ENCODE peak calls at places on chromosome 16, in ten cellular contexts. One of them, this sample, is unnamed.

GRCh38 chr16:3961449-3961849 is 80.9 kb upstream of the CREBBP start:
- ATAC-seq in activated T-cell treated with anti-CD3 and anti-CD28 coated beads, Interleukin-2, amount 50 U/mL, for 72 hours: no peak
- ATAC-seq in SK-N-SH treated with all-trans-retinoic acid at 6 μM for 48 hours: no peak
- ATAC-seq in activated CD4-positive, alpha-beta T cell treated with anti-CD3 and anti-CD28 coated beads for 36 hours: no peak
- ATAC-seq in CD8-positive, alpha-beta T cell: no peak
- ATAC-seq in activated CD8-positive, alpha-beta T cell treated with anti-CD3 and anti-CD28 coated beads, Interleukin-2, amount 10 ng/mL, durations not matched to agents 7 days and 5 days: no peak
- ATAC-seq in Right ventricle myocardium superior: no peak
- ATAC-seq in heart left ventricle: no peak
- ATAC-seq in activated naive CD8-positive, alpha-beta T cell treated with anti-CD3 and anti-CD28 coated beads, Interleukin-2, amount 50 U/mL, for 24 hours: no peak
- ATAC-seq in left ventricle myocardium superior: no peak
- ATAC-seq in this sample: no peak

GRCh38 chr16:53449816-53450517 is 15.7 kb downstream of the RBL2 start:
- ATAC-seq in activated CD8-positive, alpha-beta T cell treated with anti-CD3 and anti-CD28 coated beads, Interleukin-2, amount 10 ng/mL, durations not matched to agents 7 days and 5 days: no peak
- ATAC-seq in SK-N-SH treated with all-trans-retinoic acid at 6 μM for 48 hours: no peak
- ATAC-seq in activated naive CD8-positive, alpha-beta T cell treated with anti-CD3 and anti-CD28 coated beads, Interleukin-2, amount 50 U/mL, for 24 hours: peak
- ATAC-seq in activated CD4-positive, alpha-beta T cell treated with anti-CD3 and anti-CD28 coated beads for 36 hours: peak
- ATAC-seq in left ventricle myocardium superior: no peak
- ATAC-seq in Right ventricle myocardium superior: no peak
- ATAC-seq in CD8-positive, alpha-beta T cell: peak
- ATAC-seq in heart left ventricle: no peak
- ATAC-seq in activated T-cell treated with anti-CD3 and anti-CD28 coated beads, Interleukin-2, amount 50 U/mL, for 72 hours: no peak
- ATAC-seq in this sample: peak

GRCh38 chr16:68395806-68396205 is 52.5 kb downstream of the SMPD3 start:
- ATAC-seq in Right ventricle myocardium superior: no peak
- ATAC-seq in activated CD8-positive, alpha-beta T cell treated with anti-CD3 and anti-CD28 coated beads, Interleukin-2, amount 10 ng/mL, durations not matched to agents 7 days and 5 days: no peak
- ATAC-seq in left ventricle myocardium superior: no peak
- ATAC-seq in activated CD4-positive, alpha-beta T cell treated with anti-CD3 and anti-CD28 coated beads for 36 hours: no peak
- ATAC-seq in heart left ventricle: no peak
- ATAC-seq in activated T-cell treated with anti-CD3 and anti-CD28 coated beads, Interleukin-2, amount 50 U/mL, for 72 hours: no peak
- ATAC-seq in activated naive CD8-positive, alpha-beta T cell treated with anti-CD3 and anti-CD28 coated beads, Interleukin-2, amount 50 U/mL, for 24 hours: no peak
- ATAC-seq in CD8-positive, alpha-beta T cell: no peak
- ATAC-seq in SK-N-SH treated with all-trans-retinoic acid at 6 μM for 48 hours: no peak
- ATAC-seq in this sample: no peak

GRCh38 chr16:30903002-30903401 is 6.6 kb downstream of the CTF1 start:
- ATAC-seq in activated T-cell treated with anti-CD3 and anti-CD28 coated beads, Interleukin-2, amount 50 U/mL, for 72 hours: peak
- ATAC-seq in activated CD4-positive, alpha-beta T cell treated with anti-CD3 and anti-CD28 coated beads for 36 hours: peak
- ATAC-seq in SK-N-SH treated with all-trans-retinoic acid at 6 μM for 48 hours: no peak
- ATAC-seq in activated naive CD8-positive, alpha-beta T cell treated with anti-CD3 and anti-CD28 coated beads, Interleukin-2, amount 50 U/mL, for 24 hours: peak
- ATAC-seq in CD8-positive, alpha-beta T cell: peak
- ATAC-seq in activated CD8-positive, alpha-beta T cell treated with anti-CD3 and anti-CD28 coated beads, Interleukin-2, amount 10 ng/mL, durations not matched to agents 7 days and 5 days: peak
- ATAC-seq in left ventricle myocardium superior: no peak
- ATAC-seq in Right ventricle myocardium superior: no peak
- ATAC-seq in heart left ventricle: no peak
- ATAC-seq in this sample: no peak

GRCh38 chr16:67163903-67164558 is 514 bp upstream of the HSF4 start:
- ATAC-seq in Right ventricle myocardium superior: peak
- ATAC-seq in activated naive CD8-positive, alpha-beta T cell treated with anti-CD3 and anti-CD28 coated beads, Interleukin-2, amount 50 U/mL, for 24 hours: no peak
- ATAC-seq in activated CD8-positive, alpha-beta T cell treated with anti-CD3 and anti-CD28 coated beads, Interleukin-2, amount 10 ng/mL, durations not matched to agents 7 days and 5 days: no peak
- ATAC-seq in activated T-cell treated with anti-CD3 and anti-CD28 coated beads, Interleukin-2, amount 50 U/mL, for 72 hours: no peak
- ATAC-seq in SK-N-SH treated with all-trans-retinoic acid at 6 μM for 48 hours: no peak
- ATAC-seq in left ventricle myocardium superior: peak
- ATAC-seq in CD8-positive, alpha-beta T cell: no peak
- ATAC-seq in activated CD4-positive, alpha-beta T cell treated with anti-CD3 and anti-CD28 coated beads for 36 hours: no peak
- ATAC-seq in heart left ventricle: peak
- ATAC-seq in this sample: no peak

GRCh38 chr16:82301108-82301755 is 131.2 kb upstream of the MPHOSPH6 start:
- ATAC-seq in activated naive CD8-positive, alpha-beta T cell treated with anti-CD3 and anti-CD28 coated beads, Interleukin-2, amount 50 U/mL, for 24 hours: no peak
- ATAC-seq in activated CD8-positive, alpha-beta T cell treated with anti-CD3 and anti-CD28 coated beads, Interleukin-2, amount 10 ng/mL, durations not matched to agents 7 days and 5 days: peak
- ATAC-seq in activated CD4-positive, alpha-beta T cell treated with anti-CD3 and anti-CD28 coated beads for 36 hours: peak
- ATAC-seq in activated T-cell treated with anti-CD3 and anti-CD28 coated beads, Interleukin-2, amount 50 U/mL, for 72 hours: no peak
- ATAC-seq in Right ventricle myocardium superior: peak
- ATAC-seq in CD8-positive, alpha-beta T cell: no peak
- ATAC-seq in heart left ventricle: peak
- ATAC-seq in left ventricle myocardium superior: peak
- ATAC-seq in SK-N-SH treated with all-trans-retinoic acid at 6 μM for 48 hours: no peak
- ATAC-seq in this sample: peak

GRCh38 chr16:62711797-62712196 is 675.6 kb upstream of the CDH8 start:
- ATAC-seq in left ventricle myocardium superior: no peak
- ATAC-seq in CD8-positive, alpha-beta T cell: no peak
- ATAC-seq in heart left ventricle: no peak
- ATAC-seq in activated CD4-positive, alpha-beta T cell treated with anti-CD3 and anti-CD28 coated beads for 36 hours: no peak
- ATAC-seq in activated naive CD8-positive, alpha-beta T cell treated with anti-CD3 and anti-CD28 coated beads, Interleukin-2, amount 50 U/mL, for 24 hours: no peak
- ATAC-seq in Right ventricle myocardium superior: no peak
- ATAC-seq in SK-N-SH treated with all-trans-retinoic acid at 6 μM for 48 hours: no peak
- ATAC-seq in activated CD8-positive, alpha-beta T cell treated with anti-CD3 and anti-CD28 coated beads, Interleukin-2, amount 10 ng/mL, durations not matched to agents 7 days and 5 days: no peak
- ATAC-seq in activated T-cell treated with anti-CD3 and anti-CD28 coated beads, Interleukin-2, amount 50 U/mL, for 72 hours: no peak
- ATAC-seq in this sample: no peak

GRCh38 chr16:79656537-79657115 is 56.1 kb upstream of the MAF start:
- ATAC-seq in Right ventricle myocardium superior: no peak
- ATAC-seq in activated CD4-positive, alpha-beta T cell treated with anti-CD3 and anti-CD28 coated beads for 36 hours: no peak
- ATAC-seq in activated CD8-positive, alpha-beta T cell treated with anti-CD3 and anti-CD28 coated beads, Interleukin-2, amount 10 ng/mL, durations not matched to agents 7 days and 5 days: no peak
- ATAC-seq in heart left ventricle: no peak
- ATAC-seq in SK-N-SH treated with all-trans-retinoic acid at 6 μM for 48 hours: no peak
- ATAC-seq in activated T-cell treated with anti-CD3 and anti-CD28 coated beads, Interleukin-2, amount 50 U/mL, for 72 hours: no peak
- ATAC-seq in activated naive CD8-positive, alpha-beta T cell treated with anti-CD3 and anti-CD28 coated beads, Interleukin-2, amount 50 U/mL, for 24 hours: no peak
- ATAC-seq in left ventricle myocardium superior: no peak
- ATAC-seq in CD8-positive, alpha-beta T cell: no peak
- ATAC-seq in this sample: no peak

GRCh38 chr16:55035037-55035436 is 104.4 kb downstream of the IRX5 start:
- ATAC-seq in heart left ventricle: no peak
- ATAC-seq in activated naive CD8-positive, alpha-beta T cell treated with anti-CD3 and anti-CD28 coated beads, Interleukin-2, amount 50 U/mL, for 24 hours: no peak
- ATAC-seq in left ventricle myocardium superior: peak
- ATAC-seq in activated T-cell treated with anti-CD3 and anti-CD28 coated beads, Interleukin-2, amount 50 U/mL, for 72 hours: no peak
- ATAC-seq in CD8-positive, alpha-beta T cell: no peak
- ATAC-seq in activated CD8-positive, alpha-beta T cell treated with anti-CD3 and anti-CD28 coated beads, Interleukin-2, amount 10 ng/mL, durations not matched to agents 7 days and 5 days: no peak
- ATAC-seq in SK-N-SH treated with all-trans-retinoic acid at 6 μM for 48 hours: no peak
- ATAC-seq in activated CD4-positive, alpha-beta T cell treated with anti-CD3 and anti-CD28 coated beads for 36 hours: peak
- ATAC-seq in Right ventricle myocardium superior: no peak
- ATAC-seq in this sample: no peak

This sample was measured in activated T-helper 17 cell treated with anti-CD3 and anti-CD28 coated beads, Interleukin-2, amount 50 U/mL, for 72 hours.